ENCODE peak calls at places on chromosome 1, in ten cellular contexts. C, B, Q, V, Y, T, G, F, N and L are unnamed samples.

GRCh38 chr1:72498393-72498792 is 216.1 kb upstream of the NEGR1 start:
- DNase-seq in C (no peak), B (no peak), Q (no peak), V (no peak), Y (no peak), T (no peak), G (no peak), F (no peak), N (no peak), L (peak; percentile 79)

GRCh38 chr1:156959414-156959813 is 39.0 kb downstream of the LRRC71 start:
- DNase-seq in C (no peak), B (no peak), Q (no peak), V (no peak), Y (no peak), T (no peak), G (no peak), F (no peak), N (no peak), L (peak; percentile 16)

GRCh38 chr1:86155807-86156561 is 588 bp downstream of the COL24A1 start:
- DNase-seq in C (peak; percentile 49), B (no peak), Q (peak; percentile 85), V (no peak), Y (peak; percentile 33), T (peak; percentile 45), G (peak; percentile 56), F (no peak), N (no peak), L (peak; percentile 67)

GRCh38 chr1:36251794-36252481 is 27.7 kb downstream of the THRAP3 start:
- DNase-seq in C (no peak), B (no peak), Q (no peak), V (no peak), Y (no peak), T (peak; percentile 80), G (no peak), F (no peak), N (no peak), L (no peak)

GRCh38 chr1:232201024-232201423 is 428.9 kb downstream of the SIPA1L2 start:
- DNase-seq in C (no peak), B (no peak), Q (no peak), V (no peak), Y (no peak), T (no peak), G (no peak), F (no peak), N (no peak), L (no peak)

GRCh38 chr1:169024800-169025253 is 81.7 kb upstream of the ATP1B1 start:
- DNase-seq in C (no peak), B (no peak), Q (no peak), V (no peak), Y (no peak), T (no peak), G (no peak), F (no peak), N (peak; percentile 57), L (no peak)

GRCh38 chr1:33161061-33161681 is 20.7 kb downstream of the TRIM62 start:
- DNase-seq in C (no peak), B (no peak), Q (no peak), V (no peak), Y (peak; percentile 83), T (no peak), G (no peak), F (no peak), N (no peak), L (no peak)

GRCh38 chr1:41783189-41783639 is 135.5 kb downstream of the HIVEP3 start:
- DNase-seq in C (no peak), B (no peak), Q (no peak), V (no peak), Y (no peak), T (no peak), G (no peak), F (no peak), N (no peak), L (peak; percentile 84)

GRCh38 chr1:166471359-166471758 is 304.6 kb upstream of the FAM78B start:
- DNase-seq in C (no peak), B (no peak), Q (no peak), V (no peak), Y (no peak), T (no peak), G (no peak), F (no peak), N (no peak), L (no peak)

GRCh38 chr1:234877761-234878160 is 250.9 kb downstream of the TOMM20 start:
- DNase-seq in C (no peak), B (no peak), Q (no peak), V (no peak), Y (no peak), T (no peak), G (no peak), F (no peak), N (no peak), L (no peak)

GRCh38 chr1:196317535-196318522 is 290.4 kb downstream of the KCNT2 start:
- DNase-seq in C (no peak), B (no peak), Q (no peak), V (no peak), Y (no peak), T (no peak), G (no peak), F (no peak), N (peak; percentile 17), L (peak; percentile 76)

GRCh38 chr1:199875856-199876255 is 151.7 kb upstream of the NR5A2 start:
- DNase-seq in C (no peak), B (no peak), Q (no peak), V (no peak), Y (no peak), T (no peak), G (no peak), F (no peak), N (no peak), L (no peak)

GRCh38 chr1:109509176-109510134 is at the start of gene AMIGO1:
- DNase-seq in C (no peak), B (peak; percentile 63), Q (no peak), V (no peak), Y (peak; percentile 77), T (peak; percentile 67), G (no peak), F (no peak), N (peak; percentile 63), L (peak; percentile 78)

GRCh38 chr1:210915890-210916507 is 217.9 kb downstream of the KCNH1 start:
- DNase-seq in C (no peak), B (no peak), Q (no peak), V (no peak), Y (no peak), T (no peak), G (no peak), F (no peak), N (no peak), L (no peak)

GRCh38 chr1:107415241-107415640 is 274.4 kb downstream of the NTNG1 start:
- DNase-seq in C (no peak), B (no peak), Q (no peak), V (no peak), Y (no peak), T (no peak), G (no peak), F (no peak), N (no peak), L (no peak)

GRCh38 chr1:24917327-24918074 is 12.6 kb downstream of the RUNX3 start:
- DNase-seq in C (peak; percentile 46), B (no peak), Q (no peak), V (no peak), Y (no peak), T (no peak), G (no peak), F (no peak), N (no peak), L (no peak)
- H3K4me1 ChIP-seq in C (peaks cover 11% of the 10 kb centered on the region), B (peaks cover 98% of the 10 kb centered on the region), Q (no peaks in the 10 kb centered on the region), V (no peaks in the 10 kb centered on the region), Y (peaks cover 9% of the 10 kb centered on the region), T (no peaks in the 10 kb centered on the region), G (no peaks in the 10 kb centered on the region), F (peaks cover 9% of the 10 kb centered on the region), N (no peaks in the 10 kb centered on the region), L (peaks cover 10% of the 10 kb centered on the region)

GRCh38 chr1:93615201-93616150 is 66.2 kb downstream of the BCAR3 start:
- DNase-seq in C (no peak), B (no peak), Q (no peak), V (no peak), Y (no peak), T (peak; percentile 60), G (no peak), F (no peak), N (peak; percentile 66), L (peak; percentile 86)
- H3K4me1 ChIP-seq in C (peaks cover 56% of the 10 kb centered on the region), B (peaks cover 8% of the 10 kb centered on the region), Q (peaks cover 34% of the 10 kb centered on the region), V (no peaks in the 10 kb centered on the region), Y (peaks cover 70% of the 10 kb centered on the region), T (peaks cover 68% of the 10 kb centered on the region), G (no peaks in the 10 kb centered on the region), F (peaks cover 55% of the 10 kb centered on the region), N (peaks cover 12% of the 10 kb centered on the region), L (peaks cover 70% of the 10 kb centered on the region)

DNA sequence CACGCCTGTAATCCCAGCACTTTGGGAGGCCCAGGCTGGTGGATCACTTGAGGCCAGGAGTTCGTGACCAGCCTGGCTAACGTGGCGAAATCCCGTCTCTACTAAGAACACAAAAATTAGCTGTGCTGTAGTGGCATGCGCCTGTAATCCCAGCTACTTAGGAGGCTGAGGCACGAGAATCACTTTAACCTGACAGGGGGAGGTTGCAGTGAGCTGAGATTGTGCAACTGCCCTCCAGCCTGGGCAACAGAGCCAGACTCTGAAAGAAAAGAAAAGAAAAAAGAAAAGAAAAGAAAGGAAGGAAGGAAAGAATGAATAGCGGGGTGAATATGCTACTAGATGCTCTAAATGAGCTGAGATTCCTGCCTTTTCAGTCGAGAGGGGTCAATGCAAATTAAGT is 7.1 kb downstream of the GFI1 start:
- DNase-seq in C (no peak), B (no peak), Q (no peak), V (no peak), Y (no peak), T (no peak), G (no peak), F (no peak), N (no peak), L (no peak)
- H3K4me1 ChIP-seq in C (peaks cover 43% of the 10 kb centered on the region), B (peaks cover 60% of the 10 kb centered on the region), Q (peaks cover 56% of the 10 kb centered on the region), V (peaks cover under 1% of the 10 kb centered on the region), Y (peaks cover 35% of the 10 kb centered on the region), T (peaks cover 39% of the 10 kb centered on the region), G (no peaks in the 10 kb centered on the region), F (peaks cover 45% of the 10 kb centered on the region), N (peaks cover 4% of the 10 kb centered on the region), L (peaks cover 33% of the 10 kb centered on the region)

GRCh38 chr1:99685516-99686180 is 39.7 kb downstream of the PALMD start:
- DNase-seq in C (peak; percentile 57), B (no peak), Q (no peak), V (peak; percentile 83), Y (peak; percentile 90), T (peak; percentile 91), G (peak; percentile 95), F (no peak), N (peak; percentile 72), L (peak; percentile 95)
- H3K4me1 ChIP-seq in C (no peaks in the 10 kb centered on the region), B (no peaks in the 10 kb centered on the region), Q (no peaks in the 10 kb centered on the region), V (no peaks in the 10 kb centered on the region), Y (peaks cover 21% of the 10 kb centered on the region), T (peaks cover 13% of the 10 kb centered on the region), G (no peaks in the 10 kb centered on the region), F (peaks cover 19% of the 10 kb centered on the region), N (no peaks in the 10 kb centered on the region), L (peaks cover 41% of the 10 kb centered on the region)